ENCODE peak calls at places on chromosomes 13 and 19, in six cellular contexts. F is pancreas, D is MCF 10A, C is GM13977, J is cardiac muscle cell, B is omental fat pad. I is an unnamed sample.
A peak's percentile ranks its signal among the peaks of the same experiment; 100 is the strongest.

GRCh38 chr19:41219924-41220567 is 1.0 kb downstream of the AXL start:
- DNase-seq in F (no peak), D (peak; percentile 45), C (no peak), J (peak; percentile 19), B (no peak), I (no peak)

GRCh38 chr13:46751811-46752635 is 44.9 kb downstream of the ESD start:
- DNase-seq in F (no peak), D (no peak), C (no peak), J (no peak), B (no peak), I (no peak)

GRCh38 chr19:3104708-3104983 is 10.5 kb downstream of the GNA11 start:
- DNase-seq in F (no peak), D (no peak), C (no peak), J (no peak), B (no peak), I (no peak)

GRCh38 chr13:91369432-91369831 is 21.9 kb downstream of the MIR17HG start:
- DNase-seq in F (no peak), D (no peak), C (no peak), J (no peak), B (no peak), I (no peak)

GRCh38 chr13:65540064-65540635 is 1690.0 kb downstream of the PCDH9 start:
- DNase-seq in F (no peak), D (peak; percentile 6), C (no peak), J (no peak), B (no peak), I (no peak)

GRCh38 chr19:46660008-46660517 is 919 bp downstream of the DACT3 start:
- DNase-seq in F (no peak), D (no peak), C (no peak), J (peak; percentile 71), B (no peak), I (no peak)

GRCh38 chr19:30003862-30004261 is 61.8 kb downstream of the URI1 start:
- DNase-seq in F (no peak), D (no peak), C (no peak), J (no peak), B (no peak), I (no peak)

GRCh38 chr13:85332595-85332994 is 466.6 kb downstream of the SLITRK6 start:
- DNase-seq in F (no peak), D (no peak), C (no peak), J (no peak), B (no peak), I (no peak)

GRCh38 chr19:1068111-1069001 is 1.4 kb downstream of the ARHGAP45 start:
- DNase-seq in F (no peak), D (no peak), C (peak; percentile 73), J (no peak), B (no peak), I (no peak)

GRCh38 chr19:57171551-57172081 is 4.3 kb upstream of the DUXA start:
- DNase-seq in F (peak; percentile 65), D (peak; percentile 4), C (peak; percentile 75), J (peak; percentile 81), B (no peak), I (peak; percentile 51)

GRCh38 chr19:34336781-34337271 is 28.2 kb upstream of the GPI start:
- DNase-seq in F (no peak), D (peak; percentile 52), C (peak; percentile 59), J (peak; percentile 65), B (no peak), I (no peak)

GRCh38 chr19:18701250-18701608 is 17.7 kb downstream of the CRTC1 start:
- DNase-seq in F (no peak), D (no peak), C (no peak), J (no peak), B (no peak), I (no peak)

GRCh38 chr19:46919324-46919723 is 58.5 kb downstream of the ARHGAP35 start:
- DNase-seq in F (no peak), D (peak; percentile 36), C (no peak), J (no peak), B (no peak), I (no peak)

GRCh38 chr19:5046339-5047039 is 77.6 kb downstream of the KDM4B start:
- DNase-seq in F (peak; percentile 81), D (peak; percentile 32), C (no peak), J (no peak), B (no peak), I (no peak)

GRCh38 chr19:28481674-28482073 is 731.3 kb downstream of the UQCRFS1 start:
- DNase-seq in F (no peak), D (no peak), C (no peak), J (no peak), B (no peak), I (no peak)

GRCh38 chr13:31920301-31920818 is 111.2 kb upstream of the FRY start:
- DNase-seq in F (no peak), D (no peak), C (no peak), J (no peak), B (no peak), I (no peak)

GRCh38 chr13:84844473-84844872 is 954.7 kb downstream of the SLITRK6 start:
- DNase-seq in F (no peak), D (peak; percentile 60), C (peak; percentile 3), J (peak; percentile 20), B (no peak), I (no peak)

GRCh38 chr19:13797870-13798269 is 2.6 kb downstream of the ZSWIM4 start:
- DNase-seq in F (no peak), D (peak; percentile 96), C (no peak), J (no peak), B (no peak), I (no peak)

GRCh38 chr19:7480975-7481265 is 7.9 kb downstream of the PEX11G start:
- DNase-seq in F (no peak), D (no peak), C (no peak), J (no peak), B (no peak), I (no peak)

GRCh38 chr13:49336655-49337054 is 88.9 kb downstream of the CDADC1 start:
- DNase-seq in F (no peak), D (no peak), C (no peak), J (no peak), B (no peak), I (no peak)

GRCh38 chr13:41746259-41746658 is 214.7 kb downstream of the VWA8 start:
- DNase-seq in F (no peak), D (peak; percentile 59), C (no peak), J (no peak), B (no peak), I (no peak)

GRCh38 chr13:44903596-44903995 is 85.7 kb downstream of the NUFIP1 start:
- DNase-seq in F (no peak), D (no peak), C (no peak), J (no peak), B (no peak), I (no peak)

GRCh38 chr13:104314926-104315535 is 1248.8 kb upstream of the SLC10A2 start:
- DNase-seq in F (no peak), D (no peak), C (no peak), J (no peak), B (no peak), I (no peak)

GRCh38 chr13:23673354-23673753 is 103.1 kb downstream of the TNFRSF19 start:
- DNase-seq in F (no peak), D (peak; percentile 13), C (no peak), J (no peak), B (no peak), I (no peak)

GRCh38 chr19:32874605-32875004 is 5.0 kb upstream of the SLC7A9 start:
- DNase-seq in F (no peak), D (no peak), C (peak; percentile 9), J (no peak), B (no peak), I (no peak)

GRCh38 chr19:48819366-48819816 is 8.6 kb upstream of the BCAT2 start:
- DNase-seq in F (peak; percentile 82), D (peak; percentile 100), C (no peak), J (no peak), B (peak; percentile 45), I (no peak)

GRCh38 chr13:73261739-73262216 is 203.0 kb downstream of the KLF5 start:
- DNase-seq in F (no peak), D (peak; percentile 80), C (no peak), J (no peak), B (no peak), I (no peak)

GRCh38 chr13:29140277-29140676 is 320.1 kb downstream of the MTUS2 start:
- DNase-seq in F (no peak), D (no peak), C (no peak), J (peak; percentile 53), B (no peak), I (no peak)

DNA sequence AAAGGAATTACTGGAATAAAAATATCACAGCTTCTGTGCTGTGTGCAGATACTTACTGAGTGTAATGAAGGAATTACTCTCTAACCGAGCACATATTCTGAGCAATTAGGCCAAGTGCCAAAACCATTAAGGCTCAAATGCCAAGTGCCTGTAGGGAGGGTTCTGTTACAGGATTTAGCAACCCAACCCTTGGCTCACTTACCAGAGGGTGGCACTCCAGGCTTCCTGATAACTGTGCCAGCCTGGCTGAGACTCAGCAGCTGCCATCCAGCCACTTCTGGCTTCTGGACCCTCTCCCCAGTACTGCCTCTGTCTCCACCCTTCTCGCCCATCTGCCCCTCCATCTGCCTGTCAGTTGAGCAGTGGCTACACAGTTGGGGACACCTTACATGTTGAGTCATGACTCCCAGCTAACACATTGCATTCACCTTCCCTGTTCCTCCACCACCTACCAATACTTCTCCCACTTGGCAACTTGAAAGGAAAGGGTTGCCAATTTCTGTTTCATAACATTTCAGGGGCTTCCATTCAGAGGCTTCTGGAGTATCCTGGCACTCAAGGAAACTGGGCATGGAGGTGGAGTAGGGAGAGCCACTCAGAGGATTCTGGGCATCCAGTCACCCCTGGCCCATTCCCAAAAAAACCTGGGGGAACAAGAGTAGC is 110.5 kb downstream of the COG6 start:
- DNase-seq in F (no peak), D (peak; percentile 91), C (no peak), J (no peak), B (no peak), I (no peak)
- TF ChIP-seq CTCF in F (no peak), D (peak; percentile 48), C (no peak), J (no peak), B (no peak), I (no peak)

GRCh38 chr13:43786766-43787517 is at the start of gene ENOX1:
- DNase-seq in F (peak; percentile 80), D (peak; percentile 60), C (peak; percentile 74), J (peak; percentile 86), B (peak; percentile 29), I (peak; percentile 46)
- TF ChIP-seq CTCF in F (no peak), D (peak; percentile 12), C (peak; percentile 13), J (peak; percentile 29), B (no peak), I (no peak)

DNA sequence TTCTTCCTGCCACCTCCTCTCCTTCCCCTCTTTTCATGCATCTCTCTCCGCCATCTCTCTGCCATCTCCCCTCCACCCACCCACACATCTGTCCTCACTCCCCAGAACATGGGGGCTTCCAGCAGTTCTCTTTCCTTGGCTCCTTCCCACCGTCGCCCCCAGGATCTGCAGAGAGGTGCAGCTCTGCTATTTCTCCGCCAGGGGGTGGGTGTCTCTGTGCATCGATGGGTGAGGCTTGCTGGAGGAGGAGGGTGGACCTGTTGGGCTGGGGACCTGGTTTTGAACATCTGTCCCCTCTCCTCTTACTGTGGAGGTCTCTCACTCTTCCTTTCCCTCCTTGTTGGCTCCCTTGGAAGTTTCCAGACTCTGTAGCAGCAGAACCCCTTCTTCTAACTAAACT is 51.7 kb downstream of the MYH14 start:
- DNase-seq in F (no peak), D (no peak), C (no peak), J (no peak), B (no peak), I (no peak)
- TF ChIP-seq CTCF in F (no peak), D (no peak), C (peak; percentile 32), J (peak; percentile 13), B (no peak), I (peak; percentile 10)

DNA sequence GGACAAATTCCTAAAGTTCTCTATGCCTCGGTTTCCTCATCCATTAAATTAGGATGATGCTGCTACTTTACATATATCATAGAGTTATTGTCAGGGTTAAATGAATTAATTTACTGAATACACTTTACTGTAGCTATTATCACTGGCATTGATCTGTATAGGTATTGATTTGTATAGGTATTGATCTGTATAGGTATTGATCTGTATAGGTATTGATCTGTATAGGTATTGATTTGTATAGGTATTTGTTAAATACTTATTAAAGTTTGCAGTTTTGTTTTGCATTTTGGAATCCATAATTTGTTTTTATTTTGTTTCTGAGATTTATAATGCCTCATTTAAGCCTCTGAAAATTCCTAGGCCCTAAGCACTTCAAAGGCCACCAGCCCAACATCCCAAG is 2.4 kb upstream of the PPP2R1A start:
- DNase-seq in F (no peak), D (no peak), C (no peak), J (no peak), B (no peak), I (no peak)
- TF ChIP-seq CTCF in F (no peak), D (no peak), C (no peak), J (no peak), B (no peak), I (no peak)